ENCODE peak calls at places on chromosomes 12 and 14, in ten cellular contexts. One of them, this sample, is unnamed. For H3K36me3, the result is how much of the 10 kb centered on the place peaks cover.

GRCh38 chr12:22256076-22256475 is 78.4 kb downstream of the ST8SIA1 start:
- DNase-seq in stomach: no peak
- DNase-seq in tibial artery: no peak
- DNase-seq in brain microvascular endothelial cell: no peak
- DNase-seq in heart left ventricle: no peak
- DNase-seq in SK-N-SH: no peak
- DNase-seq in breast epithelium: no peak
- DNase-seq in neural progenitor cell: no peak
- DNase-seq in IMR-90: peak
- DNase-seq in PC-3: no peak
- DNase-seq in this sample: no peak

GRCh38 chr14:74502236-74503019 is 8.9 kb downstream of the ISCA2 start:
- DNase-seq in stomach: no peak
- DNase-seq in tibial artery: peak
- DNase-seq in brain microvascular endothelial cell: no peak
- DNase-seq in heart left ventricle: peak
- DNase-seq in SK-N-SH: peak
- DNase-seq in breast epithelium: no peak
- DNase-seq in neural progenitor cell: peak
- DNase-seq in IMR-90: peak
- DNase-seq in PC-3: peak
- DNase-seq in this sample: peak

GRCh38 chr14:99522934-99523660 is 41.9 kb downstream of the CCNK start:
- DNase-seq in stomach: no peak
- DNase-seq in tibial artery: no peak
- DNase-seq in brain microvascular endothelial cell: no peak
- DNase-seq in heart left ventricle: peak
- DNase-seq in SK-N-SH: no peak
- DNase-seq in breast epithelium: no peak
- DNase-seq in neural progenitor cell: peak
- DNase-seq in IMR-90: peak
- DNase-seq in PC-3: no peak
- DNase-seq in this sample: no peak

GRCh38 chr12:116066381-116067230 is 210.9 kb downstream of the MED13L start:
- DNase-seq in stomach: peak
- DNase-seq in tibial artery: peak
- DNase-seq in brain microvascular endothelial cell: peak
- DNase-seq in heart left ventricle: peak
- DNase-seq in SK-N-SH: peak
- DNase-seq in breast epithelium: no peak
- DNase-seq in neural progenitor cell: peak
- DNase-seq in IMR-90: peak
- DNase-seq in PC-3: peak
- DNase-seq in this sample: no peak

GRCh38 chr12:6905414-6906040 is 905 bp downstream of the LRRC23 start:
- DNase-seq in stomach: no peak
- DNase-seq in tibial artery: no peak
- DNase-seq in brain microvascular endothelial cell: no peak
- DNase-seq in heart left ventricle: no peak
- DNase-seq in SK-N-SH: no peak
- DNase-seq in breast epithelium: no peak
- DNase-seq in neural progenitor cell: no peak
- DNase-seq in IMR-90: no peak
- DNase-seq in PC-3: no peak
- DNase-seq in this sample: no peak

GRCh38 chr12:50589650-50590435 is 85.1 kb downstream of the DIP2B start:
- DNase-seq in stomach: no peak
- DNase-seq in tibial artery: no peak
- DNase-seq in brain microvascular endothelial cell: peak
- DNase-seq in heart left ventricle: no peak
- DNase-seq in SK-N-SH: no peak
- DNase-seq in breast epithelium: no peak
- DNase-seq in neural progenitor cell: no peak
- DNase-seq in IMR-90: peak
- DNase-seq in PC-3: peak
- DNase-seq in this sample: no peak

GRCh38 chr14:88630565-88630964 is 67.7 kb downstream of the ZC3H14 start:
- DNase-seq in stomach: no peak
- DNase-seq in tibial artery: no peak
- DNase-seq in brain microvascular endothelial cell: peak
- DNase-seq in heart left ventricle: no peak
- DNase-seq in SK-N-SH: no peak
- DNase-seq in breast epithelium: no peak
- DNase-seq in neural progenitor cell: no peak
- DNase-seq in IMR-90: peak
- DNase-seq in PC-3: no peak
- DNase-seq in this sample: no peak

GRCh38 chr12:51977320-51977753 is 25.8 kb downstream of the ACVR1B start:
- DNase-seq in stomach: no peak
- DNase-seq in tibial artery: no peak
- DNase-seq in brain microvascular endothelial cell: no peak
- DNase-seq in heart left ventricle: no peak
- DNase-seq in SK-N-SH: no peak
- DNase-seq in breast epithelium: no peak
- DNase-seq in neural progenitor cell: no peak
- DNase-seq in IMR-90: no peak
- DNase-seq in PC-3: no peak
- DNase-seq in this sample: no peak

GRCh38 chr12:51383281-51383905 is 7.8 kb downstream of the GALNT6 start:
- DNase-seq in stomach: no peak
- DNase-seq in tibial artery: no peak
- DNase-seq in brain microvascular endothelial cell: no peak
- DNase-seq in heart left ventricle: no peak
- DNase-seq in SK-N-SH: no peak
- DNase-seq in breast epithelium: no peak
- DNase-seq in neural progenitor cell: no peak
- DNase-seq in IMR-90: no peak
- DNase-seq in PC-3: peak
- DNase-seq in this sample: no peak

GRCh38 chr12:92927055-92927435 is 2.0 kb downstream of the EEA1 start:
- DNase-seq in stomach: no peak
- DNase-seq in tibial artery: peak
- DNase-seq in brain microvascular endothelial cell: peak
- DNase-seq in heart left ventricle: no peak
- DNase-seq in SK-N-SH: peak
- DNase-seq in breast epithelium: no peak
- DNase-seq in neural progenitor cell: peak
- DNase-seq in IMR-90: peak
- DNase-seq in PC-3: peak
- DNase-seq in this sample: no peak

GRCh38 chr14:34465069-34465859 is 3.2 kb upstream of the SPTSSA start:
- DNase-seq in stomach: no peak
- DNase-seq in tibial artery: no peak
- DNase-seq in brain microvascular endothelial cell: peak
- DNase-seq in heart left ventricle: no peak
- DNase-seq in SK-N-SH: no peak
- DNase-seq in breast epithelium: peak
- DNase-seq in neural progenitor cell: peak
- DNase-seq in IMR-90: peak
- DNase-seq in PC-3: peak
- DNase-seq in this sample: no peak

GRCh38 chr12:42786400-42786799 is 196.9 kb upstream of the PRICKLE1 start:
- DNase-seq in stomach: no peak
- DNase-seq in tibial artery: no peak
- DNase-seq in brain microvascular endothelial cell: no peak
- DNase-seq in heart left ventricle: no peak
- DNase-seq in SK-N-SH: no peak
- DNase-seq in breast epithelium: no peak
- DNase-seq in neural progenitor cell: no peak
- DNase-seq in IMR-90: peak
- DNase-seq in PC-3: no peak
- DNase-seq in this sample: no peak

GRCh38 chr14:103805708-103806107 is 41.7 kb downstream of the PPP1R13B start:
- DNase-seq in stomach: no peak
- DNase-seq in tibial artery: no peak
- DNase-seq in brain microvascular endothelial cell: no peak
- DNase-seq in heart left ventricle: no peak
- DNase-seq in SK-N-SH: no peak
- DNase-seq in breast epithelium: no peak
- DNase-seq in neural progenitor cell: no peak
- DNase-seq in IMR-90: no peak
- DNase-seq in PC-3: no peak
- DNase-seq in this sample: no peak

GRCh38 chr12:80190001-80190400 is 90.7 kb downstream of the OTOGL start:
- DNase-seq in stomach: no peak
- DNase-seq in tibial artery: no peak
- DNase-seq in brain microvascular endothelial cell: no peak
- DNase-seq in heart left ventricle: no peak
- DNase-seq in SK-N-SH: no peak
- DNase-seq in breast epithelium: no peak
- DNase-seq in neural progenitor cell: no peak
- DNase-seq in IMR-90: peak
- DNase-seq in PC-3: no peak
- DNase-seq in this sample: no peak
- H3K27ac ChIP-seq in stomach: no peak
- H3K27ac ChIP-seq in tibial artery: no peak
- H3K27ac ChIP-seq in brain microvascular endothelial cell: peak
- H3K27ac ChIP-seq in heart left ventricle: no peak
- H3K27ac ChIP-seq in SK-N-SH: no peak
- H3K27ac ChIP-seq in breast epithelium: no peak
- H3K27ac ChIP-seq in neural progenitor cell: no peak
- H3K27ac ChIP-seq in IMR-90: no peak
- H3K27ac ChIP-seq in PC-3: no peak
- H3K27ac ChIP-seq in this sample: peak

GRCh38 chr12:109102491-109102890 is 5.1 kb downstream of the UNG start:
- DNase-seq in stomach: no peak
- DNase-seq in tibial artery: no peak
- DNase-seq in brain microvascular endothelial cell: no peak
- DNase-seq in heart left ventricle: no peak
- DNase-seq in SK-N-SH: no peak
- DNase-seq in breast epithelium: no peak
- DNase-seq in neural progenitor cell: no peak
- DNase-seq in IMR-90: no peak
- DNase-seq in PC-3: no peak
- DNase-seq in this sample: no peak
- H3K36me3 ChIP-seq in stomach: half or more
- H3K36me3 ChIP-seq in tibial artery: half or more
- H3K36me3 ChIP-seq in brain microvascular endothelial cell: under half
- H3K36me3 ChIP-seq in heart left ventricle: half or more
- H3K36me3 ChIP-seq in SK-N-SH: under half
- H3K36me3 ChIP-seq in breast epithelium: under half
- H3K36me3 ChIP-seq in neural progenitor cell: under half
- H3K36me3 ChIP-seq in IMR-90: under half
- H3K36me3 ChIP-seq in PC-3: under half
- H3K36me3 ChIP-seq in this sample: under half

GRCh38 chr12:69873429-69873828 is 48.4 kb downstream of the MYRFL start:
- DNase-seq in stomach: no peak
- DNase-seq in tibial artery: no peak
- DNase-seq in brain microvascular endothelial cell: no peak
- DNase-seq in heart left ventricle: no peak
- DNase-seq in SK-N-SH: no peak
- DNase-seq in breast epithelium: no peak
- DNase-seq in neural progenitor cell: no peak
- DNase-seq in IMR-90: no peak
- DNase-seq in PC-3: peak
- DNase-seq in this sample: no peak
- H3K27ac ChIP-seq in stomach: no peak
- H3K27ac ChIP-seq in tibial artery: no peak
- H3K27ac ChIP-seq in brain microvascular endothelial cell: no peak
- H3K27ac ChIP-seq in heart left ventricle: no peak
- H3K27ac ChIP-seq in SK-N-SH: no peak
- H3K27ac ChIP-seq in breast epithelium: no peak
- H3K27ac ChIP-seq in neural progenitor cell: no peak
- H3K27ac ChIP-seq in IMR-90: no peak
- H3K27ac ChIP-seq in PC-3: no peak
- H3K27ac ChIP-seq in this sample: no peak

GRCh38 chr14:91306547-91306946 is 62.0 kb upstream of the GPR68 start:
- DNase-seq in stomach: no peak
- DNase-seq in tibial artery: no peak
- DNase-seq in brain microvascular endothelial cell: no peak
- DNase-seq in heart left ventricle: no peak
- DNase-seq in SK-N-SH: no peak
- DNase-seq in breast epithelium: no peak
- DNase-seq in neural progenitor cell: no peak
- DNase-seq in IMR-90: no peak
- DNase-seq in PC-3: no peak
- DNase-seq in this sample: no peak

GRCh38 chr14:91307652-91308051 is 63.1 kb upstream of the GPR68 start:
- DNase-seq in stomach: no peak
- DNase-seq in tibial artery: no peak
- DNase-seq in brain microvascular endothelial cell: no peak
- DNase-seq in heart left ventricle: no peak
- DNase-seq in SK-N-SH: no peak
- DNase-seq in breast epithelium: no peak
- DNase-seq in neural progenitor cell: no peak
- DNase-seq in IMR-90: no peak
- DNase-seq in PC-3: no peak
- DNase-seq in this sample: no peak

GRCh38 chr14:91307046-91307445 is 62.5 kb upstream of the GPR68 start:
- DNase-seq in stomach: no peak
- DNase-seq in tibial artery: no peak
- DNase-seq in brain microvascular endothelial cell: no peak
- DNase-seq in heart left ventricle: no peak
- DNase-seq in SK-N-SH: no peak
- DNase-seq in breast epithelium: no peak
- DNase-seq in neural progenitor cell: no peak
- DNase-seq in IMR-90: no peak
- DNase-seq in PC-3: no peak
- DNase-seq in this sample: no peak

GRCh38 chr14:91309756-91310280 is 65.3 kb upstream of the GPR68 start:
- DNase-seq in stomach: no peak
- DNase-seq in tibial artery: no peak
- DNase-seq in brain microvascular endothelial cell: no peak
- DNase-seq in heart left ventricle: no peak
- DNase-seq in SK-N-SH: no peak
- DNase-seq in breast epithelium: no peak
- DNase-seq in neural progenitor cell: no peak
- DNase-seq in IMR-90: no peak
- DNase-seq in PC-3: no peak
- DNase-seq in this sample: no peak

DNA sequence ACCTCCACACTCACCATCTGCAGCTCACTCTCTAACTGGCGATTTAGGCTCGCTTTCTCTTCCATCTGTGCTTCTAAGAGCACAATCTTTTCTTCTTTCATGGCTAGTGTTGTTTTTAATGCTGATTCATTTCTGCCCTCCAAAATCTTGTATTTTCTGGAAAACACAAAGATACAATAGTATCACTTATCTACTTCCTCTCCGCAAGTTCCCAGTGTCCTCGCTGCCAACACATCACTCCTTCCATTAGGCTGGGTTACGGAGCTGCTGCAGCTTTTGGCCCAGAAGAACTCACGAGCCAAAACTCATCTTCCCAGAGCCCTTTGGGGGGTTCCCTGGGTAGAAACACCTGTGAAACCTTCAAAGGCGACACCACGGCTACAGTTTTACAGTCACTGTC is 63.8 kb upstream of the GPR68 start:
- DNase-seq in stomach: no peak
- DNase-seq in tibial artery: no peak
- DNase-seq in brain microvascular endothelial cell: no peak
- DNase-seq in heart left ventricle: no peak
- DNase-seq in SK-N-SH: no peak
- DNase-seq in breast epithelium: no peak
- DNase-seq in neural progenitor cell: no peak
- DNase-seq in IMR-90: no peak
- DNase-seq in PC-3: no peak
- DNase-seq in this sample: no peak
- H3K36me3 ChIP-seq in stomach: half or more
- H3K36me3 ChIP-seq in tibial artery: under half
- H3K36me3 ChIP-seq in brain microvascular endothelial cell: under half
- H3K36me3 ChIP-seq in heart left ventricle: under half
- H3K36me3 ChIP-seq in SK-N-SH: under half
- H3K36me3 ChIP-seq in breast epithelium: under half
- H3K36me3 ChIP-seq in neural progenitor cell: under half
- H3K36me3 ChIP-seq in IMR-90: under half
- H3K36me3 ChIP-seq in PC-3: under half
- H3K36me3 ChIP-seq in this sample: under half